ENCODE peak calls at places on chromosome 12, in five cellular contexts. One of them, this sample, is unnamed.

GRCh38 chr12:39127401-39127800 is 222.0 kb upstream of the CPNE8 start:
- DNase-seq in activated CD8-positive, alpha-beta T cell treated with anti-CD3 and anti-CD28 coated beads, Interleukin-2, amount 10 ng/mL, durations not matched to agents 7 days and 5 days: no peak
- DNase-seq in GM03348: no peak
- DNase-seq in iPS-NIHi11: peak
- DNase-seq in EH: no peak
- DNase-seq in this sample: peak

GRCh38 chr12:96220902-96221301 is 26.7 kb downstream of the ELK3 start:
- DNase-seq in GM03348: no peak
- DNase-seq in iPS-NIHi11: no peak
- DNase-seq in EH: peak
- DNase-seq in activated CD8-positive, alpha-beta T cell treated with anti-CD3 and anti-CD28 coated beads, Interleukin-2, amount 10 ng/mL, durations not matched to agents 7 days and 5 days: no peak
- DNase-seq in this sample: peak

GRCh38 chr12:1593232-1594044 is 943 bp downstream of the FBXL14 start:
- DNase-seq in EH: peak
- DNase-seq in GM03348: peak
- DNase-seq in iPS-NIHi11: peak
- DNase-seq in activated CD8-positive, alpha-beta T cell treated with anti-CD3 and anti-CD28 coated beads, Interleukin-2, amount 10 ng/mL, durations not matched to agents 7 days and 5 days: peak
- DNase-seq in this sample: peak

GRCh38 chr12:123485756-123486155 is 27.8 kb downstream of the SNRNP35 start:
- DNase-seq in iPS-NIHi11: no peak
- DNase-seq in GM03348: no peak
- DNase-seq in activated CD8-positive, alpha-beta T cell treated with anti-CD3 and anti-CD28 coated beads, Interleukin-2, amount 10 ng/mL, durations not matched to agents 7 days and 5 days: no peak
- DNase-seq in EH: no peak
- DNase-seq in this sample: no peak

GRCh38 chr12:24034160-24034559 is 84.7 kb upstream of the SOX5 start:
- DNase-seq in activated CD8-positive, alpha-beta T cell treated with anti-CD3 and anti-CD28 coated beads, Interleukin-2, amount 10 ng/mL, durations not matched to agents 7 days and 5 days: no peak
- DNase-seq in GM03348: no peak
- DNase-seq in EH: no peak
- DNase-seq in iPS-NIHi11: no peak
- DNase-seq in this sample: no peak

GRCh38 chr12:88247241-88247643 is 105.1 kb downstream of the TMTC3 start:
- DNase-seq in activated CD8-positive, alpha-beta T cell treated with anti-CD3 and anti-CD28 coated beads, Interleukin-2, amount 10 ng/mL, durations not matched to agents 7 days and 5 days: no peak
- DNase-seq in iPS-NIHi11: no peak
- DNase-seq in EH: peak
- DNase-seq in GM03348: peak
- DNase-seq in this sample: peak

GRCh38 chr12:20798561-20798960 is 11.9 kb upstream of the SLCO1B3 start:
- DNase-seq in iPS-NIHi11: no peak
- DNase-seq in activated CD8-positive, alpha-beta T cell treated with anti-CD3 and anti-CD28 coated beads, Interleukin-2, amount 10 ng/mL, durations not matched to agents 7 days and 5 days: no peak
- DNase-seq in GM03348: peak
- DNase-seq in EH: peak
- DNase-seq in this sample: no peak

GRCh38 chr12:67747869-67748760 is 99.6 kb downstream of the DYRK2 start:
- DNase-seq in iPS-NIHi11: peak
- DNase-seq in EH: peak
- DNase-seq in GM03348: peak
- DNase-seq in activated CD8-positive, alpha-beta T cell treated with anti-CD3 and anti-CD28 coated beads, Interleukin-2, amount 10 ng/mL, durations not matched to agents 7 days and 5 days: no peak
- DNase-seq in this sample: peak

GRCh38 chr12:124792961-124793441 is 70.7 kb downstream of the SCARB1 start:
- DNase-seq in activated CD8-positive, alpha-beta T cell treated with anti-CD3 and anti-CD28 coated beads, Interleukin-2, amount 10 ng/mL, durations not matched to agents 7 days and 5 days: no peak
- DNase-seq in iPS-NIHi11: no peak
- DNase-seq in EH: peak
- DNase-seq in GM03348: no peak
- DNase-seq in this sample: peak

GRCh38 chr12:10126401-10126800 is 3.6 kb downstream of the CLEC7A start:
- DNase-seq in iPS-NIHi11: no peak
- DNase-seq in activated CD8-positive, alpha-beta T cell treated with anti-CD3 and anti-CD28 coated beads, Interleukin-2, amount 10 ng/mL, durations not matched to agents 7 days and 5 days: no peak
- DNase-seq in GM03348: no peak
- DNase-seq in EH: no peak
- DNase-seq in this sample: no peak

GRCh38 chr12:3145036-3145435 is 67.9 kb downstream of the TSPAN9 start:
- DNase-seq in activated CD8-positive, alpha-beta T cell treated with anti-CD3 and anti-CD28 coated beads, Interleukin-2, amount 10 ng/mL, durations not matched to agents 7 days and 5 days: no peak
- DNase-seq in EH: no peak
- DNase-seq in GM03348: no peak
- DNase-seq in iPS-NIHi11: no peak
- DNase-seq in this sample: no peak

GRCh38 chr12:29796823-29797263 is 13.1 kb upstream of the TMTC1 start:
- DNase-seq in EH: peak
- DNase-seq in activated CD8-positive, alpha-beta T cell treated with anti-CD3 and anti-CD28 coated beads, Interleukin-2, amount 10 ng/mL, durations not matched to agents 7 days and 5 days: no peak
- DNase-seq in iPS-NIHi11: peak
- DNase-seq in GM03348: peak
- DNase-seq in this sample: peak

GRCh38 chr12:27826076-27826475 is 46.0 kb upstream of the MANSC4 start:
- DNase-seq in EH: no peak
- DNase-seq in activated CD8-positive, alpha-beta T cell treated with anti-CD3 and anti-CD28 coated beads, Interleukin-2, amount 10 ng/mL, durations not matched to agents 7 days and 5 days: no peak
- DNase-seq in iPS-NIHi11: no peak
- DNase-seq in GM03348: no peak
- DNase-seq in this sample: peak

GRCh38 chr12:49339464-49339861 is 2.5 kb upstream of the C1QL4 start:
- DNase-seq in EH: no peak
- DNase-seq in iPS-NIHi11: no peak
- DNase-seq in GM03348: no peak
- DNase-seq in activated CD8-positive, alpha-beta T cell treated with anti-CD3 and anti-CD28 coated beads, Interleukin-2, amount 10 ng/mL, durations not matched to agents 7 days and 5 days: no peak
- DNase-seq in this sample: no peak

GRCh38 chr12:121871501-121871900 is 12.8 kb upstream of the HPD start:
- DNase-seq in GM03348: no peak
- DNase-seq in activated CD8-positive, alpha-beta T cell treated with anti-CD3 and anti-CD28 coated beads, Interleukin-2, amount 10 ng/mL, durations not matched to agents 7 days and 5 days: no peak
- DNase-seq in iPS-NIHi11: no peak
- DNase-seq in EH: no peak
- DNase-seq in this sample: no peak

GRCh38 chr12:12893438-12893837 is 2.1 kb downstream of the GPRC5A start:
- DNase-seq in GM03348: no peak
- DNase-seq in iPS-NIHi11: no peak
- DNase-seq in EH: no peak
- DNase-seq in activated CD8-positive, alpha-beta T cell treated with anti-CD3 and anti-CD28 coated beads, Interleukin-2, amount 10 ng/mL, durations not matched to agents 7 days and 5 days: no peak
- DNase-seq in this sample: no peak

GRCh38 chr12:17982556-17982955 is 107.4 kb downstream of the RERGL start:
- DNase-seq in EH: no peak
- DNase-seq in activated CD8-positive, alpha-beta T cell treated with anti-CD3 and anti-CD28 coated beads, Interleukin-2, amount 10 ng/mL, durations not matched to agents 7 days and 5 days: no peak
- DNase-seq in iPS-NIHi11: no peak
- DNase-seq in GM03348: no peak
- DNase-seq in this sample: no peak

GRCh38 chr12:131702573-131702877 is 8.4 kb upstream of the SFSWAP start:
- DNase-seq in activated CD8-positive, alpha-beta T cell treated with anti-CD3 and anti-CD28 coated beads, Interleukin-2, amount 10 ng/mL, durations not matched to agents 7 days and 5 days: no peak
- DNase-seq in iPS-NIHi11: no peak
- DNase-seq in GM03348: no peak
- DNase-seq in EH: no peak
- DNase-seq in this sample: no peak

GRCh38 chr12:39671898-39672875 is 52.6 kb upstream of the ABCD2 start:
- DNase-seq in iPS-NIHi11: no peak
- DNase-seq in activated CD8-positive, alpha-beta T cell treated with anti-CD3 and anti-CD28 coated beads, Interleukin-2, amount 10 ng/mL, durations not matched to agents 7 days and 5 days: no peak
- DNase-seq in GM03348: no peak
- DNase-seq in EH: no peak
- DNase-seq in this sample: no peak